ENCODE peak calls at places on chromosome 20, in ten cellular contexts. I is NAMALWA; X is left ventricle myocardium inferior; L is stimulated activated CD4-positive, alpha-beta T cell treated with anti-CD3 and anti-CD28 coated beads, Interleukin-12 subunit alpha, Interleukin-12 subunit beta, amount 100 ng/mL, for 48 hours; A is WTC11; P is HT1080; T is CD4-positive, CD25-positive, alpha-beta regulatory T cell; F is HTR-8/SVneo; E is bronchial epithelial cell; Y is ACHN. N is an unnamed sample.

GRCh38 chr20:8094415-8094818 is 37.6 kb upstream of the PLCB1 start:
- DNase-seq in T (no peak), L (no peak), I (no peak), F (no peak), P (no peak), A (no peak), E (no peak), X (peak), Y (no peak), N (no peak)

GRCh38 chr20:17504326-17504897 is 26.8 kb downstream of the BFSP1 start:
- DNase-seq in T (no peak), I (no peak), L (no peak), A (no peak), E (no peak), F (peak), X (no peak), P (no peak), Y (no peak), N (peak)

GRCh38 chr20:49914310-49915117 is 815 bp downstream of the SPATA2 start:
- DNase-seq in Y (no peak), P (no peak), E (peak), A (no peak), I (peak), L (no peak), X (no peak), F (no peak), T (peak), N (peak)

GRCh38 chr20:15836634-15837033 is 736.6 kb downstream of the KIF16B start:
- DNase-seq in P (peak), F (no peak), E (no peak), Y (no peak), X (no peak), L (no peak), I (no peak), A (no peak), T (no peak), N (no peak)

GRCh38 chr20:57092112-57092899 is 174.1 kb downstream of the BMP7 start:
- DNase-seq in T (peak), L (peak), A (peak), P (peak), Y (peak), E (peak), F (peak), I (peak), X (peak), N (no peak)

GRCh38 chr20:51021067-51022025 is 1.6 kb downstream of the KCNG1 start:
- DNase-seq in F (no peak), P (peak), I (no peak), L (no peak), T (no peak), X (no peak), A (no peak), E (peak), Y (no peak), N (no peak)

GRCh38 chr20:15515706-15516105 is 1057.5 kb downstream of the KIF16B start:
- DNase-seq in F (no peak), E (no peak), T (no peak), X (no peak), P (no peak), A (no peak), I (no peak), Y (no peak), L (no peak), N (no peak)

GRCh38 chr20:20462185-20462584 is 94.3 kb downstream of the INSM1 start:
- DNase-seq in Y (no peak), I (no peak), F (no peak), L (no peak), P (no peak), E (no peak), A (no peak), T (no peak), X (no peak), N (no peak)

GRCh38 chr20:13392391-13392790 is 171.3 kb downstream of the ISM1 start:
- DNase-seq in X (no peak), P (no peak), E (no peak), F (no peak), I (no peak), Y (no peak), T (no peak), A (no peak), L (no peak), N (no peak)

GRCh38 chr20:31594558-31595379 is 10.3 kb upstream of the ID1 start:
- DNase-seq in L (no peak), F (no peak), P (no peak), A (peak), T (no peak), Y (no peak), I (no peak), X (peak), E (no peak), N (no peak)

GRCh38 chr20:43849496-43850197 is 65.0 kb upstream of the TOX2 start:
- DNase-seq in E (peak), X (no peak), I (no peak), A (no peak), Y (no peak), L (no peak), T (no peak), P (peak), F (peak), N (no peak)

GRCh38 chr20:47927385-47927851 is 142.1 kb upstream of the SULF2 start:
- DNase-seq in A (no peak), F (no peak), L (no peak), E (peak), I (no peak), Y (no peak), T (no peak), P (peak), X (no peak), N (no peak)

GRCh38 chr20:11849976-11850670 is 67.6 kb upstream of the BTBD3 start:
- DNase-seq in Y (no peak), P (peak), A (no peak), X (no peak), F (peak), T (no peak), E (peak), L (no peak), I (no peak), N (no peak)

GRCh38 chr20:7841291-7841966 is 98.8 kb downstream of the HAO1 start:
- DNase-seq in L (no peak), E (peak), F (no peak), P (peak), T (no peak), I (no peak), A (no peak), Y (peak), X (no peak), N (no peak)

GRCh38 chr20:6765469-6766058 is 1.9 kb upstream of the BMP2 start:
- DNase-seq in L (no peak), E (peak), P (peak), F (peak), A (no peak), Y (peak), I (peak), T (peak), X (no peak), N (no peak)

GRCh38 chr20:6848992-6849391 is 81.5 kb downstream of the BMP2 start:
- DNase-seq in X (no peak), P (no peak), A (no peak), I (no peak), F (no peak), T (no peak), L (no peak), E (no peak), Y (no peak), N (no peak)

GRCh38 chr20:50713677-50714101 is 17.7 kb upstream of the PARD6B start:
- DNase-seq in Y (no peak), X (no peak), E (peak), L (no peak), A (peak), P (peak), F (peak), T (no peak), I (no peak), N (no peak)

GRCh38 chr20:60420676-60421229 is 462.5 kb downstream of the CDH26 start:
- DNase-seq in P (no peak), I (no peak), A (no peak), E (no peak), T (no peak), L (no peak), Y (no peak), X (no peak), F (no peak), N (no peak)

GRCh38 chr20:56627122-56628014 is 1.7 kb upstream of the TFAP2C start:
- DNase-seq in P (no peak), F (no peak), T (no peak), Y (no peak), E (no peak), L (no peak), X (no peak), A (peak), I (no peak), N (no peak)

GRCh38 chr20:54180931-54181330 is 7.1 kb upstream of the CYP24A1 start:
- DNase-seq in Y (no peak), T (no peak), I (no peak), E (no peak), A (no peak), X (no peak), P (no peak), L (no peak), F (no peak), N (no peak)

GRCh38 chr20:36303020-36303595 is 3.0 kb upstream of the DLGAP4 start:
- DNase-seq in E (no peak), Y (no peak), X (no peak), L (no peak), F (no peak), A (no peak), T (no peak), I (no peak), P (no peak), N (no peak)

GRCh38 chr20:10640897-10641296 is 32.9 kb downstream of the JAG1 start:
- DNase-seq in X (no peak), Y (no peak), I (no peak), P (no peak), A (no peak), E (no peak), T (no peak), F (no peak), L (no peak), N (no peak)

GRCh38 chr20:51574248-51575033 is 31.9 kb upstream of the NFATC2 start:
- DNase-seq in F (no peak), Y (no peak), L (peak), X (no peak), T (no peak), P (no peak), I (no peak), A (no peak), E (peak), N (no peak)

GRCh38 chr20:11585752-11586352 is 331.8 kb upstream of the BTBD3 start:
- DNase-seq in L (no peak), I (peak), F (peak), Y (peak), X (no peak), P (peak), E (peak), T (no peak), A (no peak), N (no peak)

GRCh38 chr20:1415667-1416468 is 23.0 kb upstream of the FKBP1A start:
- DNase-seq in L (no peak), I (no peak), E (peak), F (peak), A (no peak), P (peak), T (no peak), Y (peak), X (no peak), N (no peak)

GRCh38 chr20:40522405-40522804 is 166.6 kb downstream of the MAFB start:
- DNase-seq in A (no peak), L (no peak), X (no peak), I (no peak), F (no peak), E (no peak), T (no peak), P (no peak), Y (no peak), N (no peak)

GRCh38 chr20:36153754-36154695 is 515 bp upstream of the EPB41L1 start:
- DNase-seq in P (peak), E (peak), I (no peak), Y (peak), L (peak), T (no peak), F (peak), A (peak), X (peak), N (no peak)

GRCh38 chr20:10634683-10635411 is 39.0 kb downstream of the JAG1 start:
- DNase-seq in X (no peak), E (peak), Y (no peak), F (no peak), P (no peak), T (no peak), I (no peak), A (no peak), L (no peak), N (no peak)

GRCh38 chr20:59647271-59647670 is 42.9 kb downstream of the PHACTR3 start:
- DNase-seq in T (no peak), L (no peak), I (no peak), E (no peak), F (no peak), A (no peak), P (no peak), X (no peak), Y (no peak), N (no peak)

GRCh38 chr20:56634735-56635422 is 5.8 kb downstream of the TFAP2C start:
- DNase-seq in I (no peak), E (no peak), T (no peak), Y (no peak), L (no peak), P (no peak), F (no peak), X (no peak), A (peak), N (no peak)

GRCh38 chr20:62876826-62877728 is 15.5 kb upstream of the TCFL5 start:
- DNase-seq in X (peak), E (no peak), Y (no peak), P (no peak), L (no peak), I (no peak), T (no peak), F (no peak), A (peak), N (no peak)

GRCh38 chr20:50317116-50317515 is 126.5 kb downstream of the CEBPB start:
- DNase-seq in X (no peak), I (no peak), F (no peak), P (no peak), T (no peak), E (no peak), Y (no peak), L (no peak), A (no peak), N (no peak)

GRCh38 chr20:51509208-51509607 is 33.3 kb downstream of the NFATC2 start:
- DNase-seq in T (no peak), I (no peak), Y (no peak), X (no peak), A (no peak), E (no peak), F (no peak), P (no peak), L (no peak), N (no peak)

GRCh38 chr20:32965581-32966373 is 38.5 kb downstream of the SUN5 start:
- DNase-seq in X (no peak), E (no peak), Y (no peak), I (no peak), A (peak), T (peak), L (no peak), F (no peak), P (no peak), N (peak)

GRCh38 chr20:36541227-36542018 is at the start of gene MYL9:
- DNase-seq in E (no peak), T (no peak), L (no peak), F (peak), Y (peak), X (peak), A (peak), I (no peak), P (no peak), N (no peak)

GRCh38 chr20:43752561-43753301 is 25.9 kb upstream of the GTSF1L start:
- DNase-seq in A (no peak), T (peak), I (peak), L (peak), X (no peak), F (peak), P (peak), Y (peak), E (no peak), N (no peak)

GRCh38 chr20:38698541-38698940 is 25.7 kb upstream of the SLC32A1 start:
- DNase-seq in A (no peak), E (no peak), T (no peak), Y (no peak), I (no peak), P (no peak), X (no peak), F (no peak), L (no peak), N (no peak)

N was measured in central memory CD8-positive, alpha-beta T cell.